ENCODE peak calls at places on chromosome 4, in eight cellular contexts. B is breast epithelium; D is AG04450; U is activated CD8-positive, alpha-beta T cell treated with anti-CD3 and anti-CD28 coated beads for 36 hours; W is CD8-positive, alpha-beta T cell; L is cardiac fibroblast; F is body of pancreas; Z is endothelial cell. O is an unnamed sample.
A peak's percentile ranks its signal among the peaks of the same experiment; 100 is the strongest.

GRCh38 chr4:188435381-188435780 is 296.1 kb downstream of the TRIML1 start:
- DNase-seq in B (no peak), D (no peak), U (no peak), W (no peak), L (no peak), F (no peak), Z (no peak), O (no peak)

GRCh38 chr4:84870398-84871163 is 95.9 kb downstream of the WDFY3 start:
- DNase-seq in B (no peak), D (peak; percentile 20), U (no peak), W (no peak), L (peak; percentile 71), F (no peak), Z (peak; percentile 9), O (no peak)

GRCh38 chr4:6277139-6277802 is 7.6 kb downstream of the WFS1 start:
- DNase-seq in B (no peak), D (no peak), U (no peak), W (no peak), L (no peak), F (no peak), Z (no peak), O (no peak)

GRCh38 chr4:168557658-168558057 is 60.8 kb downstream of the PALLD start:
- DNase-seq in B (no peak), D (no peak), U (no peak), W (no peak), L (no peak), F (no peak), Z (no peak), O (no peak)

GRCh38 chr4:151484396-151485102 is 75.6 kb downstream of the FHIP1A start:
- DNase-seq in B (no peak), D (peak; percentile 49), U (no peak), W (no peak), L (peak; percentile 82), F (no peak), Z (no peak), O (no peak)

GRCh38 chr4:124337874-124338273 is 374.7 kb downstream of the ANKRD50 start:
- DNase-seq in B (no peak), D (no peak), U (no peak), W (no peak), L (peak; percentile 53), F (peak; percentile 49), Z (no peak), O (no peak)

GRCh38 chr4:105022811-105023667 is 123.6 kb upstream of the TET2 start:
- DNase-seq in B (no peak), D (no peak), U (no peak), W (no peak), L (peak; percentile 55), F (no peak), Z (no peak), O (no peak)

GRCh38 chr4:88965053-88965452 is 91.9 kb downstream of the FAM13A start:
- DNase-seq in B (no peak), D (no peak), U (no peak), W (no peak), L (peak; percentile 25), F (no peak), Z (no peak), O (no peak)

GRCh38 chr4:25779021-25779420 is 83.8 kb downstream of the SEL1L3 start:
- DNase-seq in B (no peak), D (no peak), U (no peak), W (no peak), L (peak; percentile 31), F (no peak), Z (no peak), O (no peak)

GRCh38 chr4:47032405-47033106 is 1.2 kb downstream of the GABRB1 start:
- DNase-seq in B (peak; percentile 50), D (peak; percentile 20), U (peak; percentile 76), W (no peak), L (peak; percentile 54), F (peak; percentile 38), Z (peak; percentile 86), O (peak; percentile 62)

GRCh38 chr4:15443770-15444169 is 15.9 kb downstream of the C1QTNF7 start:
- DNase-seq in B (no peak), D (no peak), U (no peak), W (no peak), L (no peak), F (no peak), Z (no peak), O (no peak)

GRCh38 chr4:6253961-6254360 is 15.7 kb upstream of the WFS1 start:
- DNase-seq in B (no peak), D (no peak), U (no peak), W (no peak), L (no peak), F (no peak), Z (no peak), O (no peak)

GRCh38 chr4:150280975-150281374 is 202.7 kb downstream of the DCLK2 start:
- DNase-seq in B (no peak), D (no peak), U (no peak), W (no peak), L (no peak), F (no peak), Z (no peak), O (no peak)

GRCh38 chr4:130808492-130808891 is 1712.5 kb downstream of the C4orf33 start:
- DNase-seq in B (no peak), D (no peak), U (no peak), W (no peak), L (peak; percentile 40), F (no peak), Z (peak; percentile 9), O (no peak)

GRCh38 chr4:2402053-2402452 is 16.4 kb downstream of the ZFYVE28 start:
- DNase-seq in B (peak; percentile 69), D (no peak), U (peak; percentile 50), W (peak; percentile 25), L (peak; percentile 52), F (peak; percentile 84), Z (no peak), O (no peak)

GRCh38 chr4:104516884-104517283 is 22.2 kb upstream of the CXXC4 start:
- DNase-seq in B (no peak), D (no peak), U (no peak), W (no peak), L (no peak), F (no peak), Z (no peak), O (no peak)

GRCh38 chr4:8067274-8067936 is 91.2 kb downstream of the ABLIM2 start:
- DNase-seq in B (no peak), D (no peak), U (no peak), W (no peak), L (no peak), F (no peak), Z (no peak), O (no peak)

GRCh38 chr4:187118731-187119130 is 395.1 kb upstream of the FAT1 start:
- DNase-seq in B (no peak), D (no peak), U (no peak), W (no peak), L (no peak), F (no peak), Z (no peak), O (no peak)

GRCh38 chr4:52105276-52105675 is 54.2 kb downstream of the SPATA18 start:
- DNase-seq in B (no peak), D (no peak), U (no peak), W (no peak), L (no peak), F (no peak), Z (no peak), O (no peak)

GRCh38 chr4:40303751-40304150 is 31.4 kb upstream of the CHRNA9 start:
- DNase-seq in B (no peak), D (no peak), U (no peak), W (no peak), L (no peak), F (no peak), Z (no peak), O (no peak)

GRCh38 chr4:58776627-58777026 is 1666.4 kb upstream of the IGFBP7 start:
- DNase-seq in B (no peak), D (peak; percentile 57), U (no peak), W (no peak), L (peak; percentile 1), F (no peak), Z (no peak), O (no peak)

DNA sequence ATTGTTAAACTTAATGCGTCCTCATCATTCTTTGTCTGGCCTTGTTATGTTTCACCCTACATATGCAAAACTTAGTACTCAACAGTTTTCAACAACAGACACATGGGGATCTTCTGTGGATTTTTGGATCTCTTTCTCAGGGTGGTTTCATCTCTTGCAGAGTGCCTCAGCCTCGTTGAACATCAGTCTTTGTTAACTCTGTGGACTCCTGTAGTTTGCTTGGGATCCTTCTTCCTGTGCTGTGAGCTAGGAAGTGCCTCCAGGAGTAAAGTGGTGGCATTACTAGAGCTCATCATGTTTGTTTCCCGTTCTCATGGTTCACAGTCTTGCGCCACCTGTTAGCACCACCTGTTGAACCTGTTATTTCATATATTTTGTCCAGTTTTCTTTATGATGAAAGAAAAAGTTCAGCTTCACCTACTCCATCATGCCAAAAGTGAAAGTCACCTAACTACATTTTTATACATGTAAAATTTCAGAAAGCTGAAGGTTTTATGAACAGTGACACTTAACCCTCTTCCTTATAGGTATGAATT is 27.5 kb upstream of the NDUFC1 start:
- DNase-seq in B (no peak), D (no peak), U (no peak), W (no peak), L (no peak), F (no peak), Z (no peak), O (no peak)
- TF ChIP-seq CTCF in B (no peak), D (no peak), U (no peak), W (no peak), L (no peak), F (no peak), Z (no peak), O (no peak)

DNA sequence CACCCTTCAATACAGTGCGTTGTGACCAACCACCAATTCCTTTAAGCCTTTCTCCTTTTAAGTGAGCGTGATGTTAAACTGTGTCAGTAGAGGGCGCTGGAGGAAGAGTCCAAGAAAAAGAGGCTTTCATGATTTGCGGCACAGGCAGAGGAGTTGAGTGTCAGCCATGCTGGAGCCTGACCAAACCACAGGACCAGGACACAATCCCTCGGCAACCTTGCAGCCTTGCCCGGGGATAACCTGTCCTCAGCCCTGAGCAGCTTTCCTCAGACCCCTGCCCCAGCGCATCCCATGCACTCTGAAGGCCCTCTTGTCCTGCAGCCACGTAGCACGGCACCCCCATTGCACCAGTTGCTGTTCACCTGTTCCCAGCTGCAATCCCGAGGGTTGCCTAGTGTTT is 53.5 kb upstream of the SMIM31 start:
- DNase-seq in B (no peak), D (no peak), U (peak; percentile 27), W (no peak), L (no peak), F (no peak), Z (peak; percentile 33), O (no peak)
- TF ChIP-seq CTCF in B (peak; percentile 39), D (no peak), U (no peak), W (no peak), L (no peak), F (no peak), Z (peak; percentile 62), O (peak; percentile 43)

DNA sequence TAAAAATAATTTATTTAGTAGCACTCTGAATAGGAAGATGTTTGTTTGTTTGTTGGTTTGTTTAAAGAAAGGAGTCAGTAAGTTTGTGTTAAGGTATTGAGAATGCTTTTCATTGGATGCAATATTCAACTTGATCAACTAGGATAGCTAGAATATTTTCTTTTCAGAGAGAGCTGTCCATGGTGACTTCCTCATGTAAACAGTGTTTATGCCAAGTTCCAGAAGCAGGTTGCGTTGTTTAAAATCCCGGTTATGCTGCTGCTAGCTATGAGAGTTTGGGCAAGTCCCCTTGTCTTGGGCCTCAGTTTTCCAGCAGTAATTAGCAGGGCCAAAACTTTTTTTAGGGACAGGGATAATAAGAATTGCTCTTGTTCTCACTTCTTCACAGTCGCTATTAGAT is 876.2 kb upstream of the HS3ST1 start:
- DNase-seq in B (no peak), D (no peak), U (no peak), W (no peak), L (peak; percentile 1), F (no peak), Z (no peak), O (no peak)
- TF ChIP-seq CTCF in B (no peak), D (no peak), U (no peak), W (no peak), L (no peak), F (no peak), Z (no peak), O (no peak)

GRCh38 chr4:27084685-27085356 is 224.2 kb downstream of the STIM2 start:
- DNase-seq in B (no peak), D (no peak), U (peak; percentile 33), W (peak; percentile 18), L (peak; percentile 17), F (no peak), Z (peak; percentile 46), O (no peak)
- TF ChIP-seq CTCF in B (no peak), D (peak; percentile 13), U (peak; percentile 34), W (no peak), L (no peak), F (no peak), Z (no peak), O (no peak)